ENCODE peak calls at places on chromosomes 16 and 17, in eight cellular contexts. D is CD8-positive, alpha-beta T cell; O is epithelial cell of esophagus; T is A549; B is lung; K is bronchial epithelial cell; H is left ventricle myocardium inferior; Z is CD4-positive, CD25-positive, alpha-beta regulatory T cell. R is an unnamed sample.
A peak's percentile ranks its signal among the peaks of the same experiment; 100 is the strongest.

GRCh38 chr17:49997773-49998703 is 3.0 kb upstream of the DLX3 start:
- DNase-seq in O (peak; percentile 88), Z (peak; percentile 83), D (peak; percentile 87), B (peak; percentile 86), T (peak; percentile 92), H (peak; percentile 60), K (peak; percentile 69), R (peak; percentile 55)

GRCh38 chr16:81076566-81077076 is 417 bp downstream of the C16orf46 start:
- DNase-seq in O (peak; percentile 87), H (peak; percentile 89), T (peak; percentile 87), D (peak; percentile 95), B (peak; percentile 92), K (peak; percentile 70), Z (peak; percentile 95), R (peak; percentile 75)

GRCh38 chr17:2002767-2003329 is 22.3 kb downstream of the RTN4RL1 start:
- DNase-seq in O (no peak), H (no peak), B (no peak), Z (no peak), K (no peak), D (no peak), T (no peak), R (no peak)

GRCh38 chr17:11404431-11404830 is 163.4 kb downstream of the SHISA6 start:
- DNase-seq in O (no peak), H (no peak), T (no peak), B (no peak), K (peak; percentile 20), Z (no peak), D (no peak), R (no peak)

GRCh38 chr17:33983824-33984574 is 271.1 kb upstream of the CCL2 start:
- DNase-seq in O (no peak), K (no peak), Z (no peak), D (no peak), B (no peak), T (no peak), H (peak; percentile 29), R (no peak)

GRCh38 chr17:79986441-79987186 is 49.1 kb downstream of the TBC1D16 start:
- DNase-seq in K (no peak), O (no peak), T (no peak), H (no peak), Z (no peak), D (no peak), B (no peak), R (peak; percentile 54)

GRCh38 chr16:49780436-49780835 is 75.5 kb downstream of the ZNF423 start:
- DNase-seq in T (no peak), O (no peak), Z (no peak), H (no peak), K (no peak), B (no peak), D (no peak), R (no peak)

GRCh38 chr16:50974438-50975036 is 176.5 kb downstream of the SALL1 start:
- DNase-seq in H (no peak), T (no peak), D (no peak), Z (no peak), O (no peak), K (no peak), B (no peak), R (no peak)

GRCh38 chr17:15456972-15457722 is 10.3 kb downstream of the CDRT4 start:
- DNase-seq in B (peak; percentile 51), O (no peak), D (no peak), Z (no peak), T (no peak), K (no peak), H (peak; percentile 59), R (peak; percentile 37)

GRCh38 chr17:57970706-57971105 is 15.5 kb upstream of the CUEDC1 start:
- DNase-seq in Z (no peak), K (no peak), O (no peak), D (no peak), T (no peak), B (peak; percentile 23), H (no peak), R (no peak)

GRCh38 chr17:40095356-40095943 is 4.9 kb downstream of the NR1D1 start:
- DNase-seq in D (no peak), K (no peak), O (no peak), H (no peak), Z (no peak), T (no peak), B (no peak), R (no peak)

GRCh38 chr16:54436342-54436741 is 149.8 kb upstream of the IRX3 start:
- DNase-seq in B (no peak), Z (no peak), D (no peak), T (no peak), H (no peak), K (no peak), O (no peak), R (no peak)

GRCh38 chr17:2253768-2254406 is 49.7 kb downstream of the SMG6 start:
- DNase-seq in K (no peak), T (no peak), Z (peak; percentile 11), O (no peak), H (no peak), B (no peak), D (no peak), R (no peak)

GRCh38 chr17:38352245-38353083 is 820 bp downstream of the SOCS7 start:
- DNase-seq in H (peak; percentile 26), Z (peak; percentile 22), D (peak; percentile 12), O (peak; percentile 30), T (no peak), K (no peak), B (no peak), R (peak; percentile 10)

GRCh38 chr17:4173771-4174170 is 30.8 kb downstream of the CYB5D2 start:
- DNase-seq in T (no peak), Z (no peak), K (no peak), B (no peak), O (no peak), H (no peak), D (no peak), R (no peak)

GRCh38 chr17:46994993-46995392 is 15.9 kb upstream of the RPRML start:
- DNase-seq in T (no peak), D (no peak), B (no peak), H (no peak), Z (no peak), K (no peak), O (no peak), R (no peak)

GRCh38 chr17:10156082-10156445 is 42.3 kb downstream of the GAS7 start:
- DNase-seq in O (no peak), D (no peak), H (no peak), K (no peak), T (no peak), Z (no peak), B (no peak), R (no peak)

GRCh38 chr17:54626146-54626703 is 274.4 kb upstream of the TOM1L1 start:
- DNase-seq in D (no peak), T (no peak), K (no peak), B (no peak), Z (no peak), H (no peak), O (no peak), R (no peak)

GRCh38 chr16:20763461-20764232 is at the start of gene ACSM3:
- DNase-seq in B (peak; percentile 88), H (no peak), O (peak; percentile 84), K (peak; percentile 83), D (peak; percentile 58), Z (peak; percentile 82), T (peak; percentile 92), R (peak; percentile 53)

GRCh38 chr16:57578521-57579360 is 36.3 kb downstream of the ADGRG5 start:
- DNase-seq in H (no peak), Z (no peak), T (no peak), B (no peak), K (peak; percentile 51), D (no peak), O (peak; percentile 29), R (no peak)
- H3K4me3 ChIP-seq in H (no peak overlapping the region), Z (no peak overlapping the region), T (no peak overlapping the region), B (no peak overlapping the region), K (no peak overlapping the region), D (no peak overlapping the region), O (no peak overlapping the region), R (no peak overlapping the region)

DNA sequence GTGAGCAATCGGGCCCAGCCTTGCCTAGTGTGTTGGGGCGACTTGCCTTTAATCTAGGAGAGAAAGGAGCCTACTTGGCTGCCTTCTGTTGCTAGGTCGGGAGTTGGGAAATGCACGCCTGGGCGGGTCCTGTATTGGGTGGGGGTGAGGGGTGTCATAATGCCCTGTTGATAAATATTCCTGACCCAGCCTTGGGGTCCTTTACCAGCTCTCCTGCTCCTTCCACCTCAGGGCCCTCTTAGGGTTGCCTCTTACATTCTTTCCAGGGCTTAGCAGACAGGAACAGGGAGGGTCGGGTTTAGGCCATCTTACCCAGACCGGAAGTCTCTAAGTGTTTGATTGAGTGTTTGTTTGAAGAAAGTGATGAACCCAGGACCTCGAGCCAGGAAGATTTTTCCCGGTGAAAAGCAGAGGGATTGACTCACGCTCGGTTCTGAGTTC is 112.9 kb downstream of the SEC14L1 start:
- DNase-seq in K (peak; percentile 53), Z (no peak), T (no peak), B (peak; percentile 56), O (no peak), H (no peak), D (no peak), R (no peak)
- H3K4me3 ChIP-seq in K (no peak overlapping the region), Z (no peak overlapping the region), T (no peak overlapping the region), B (no peak overlapping the region), O (no peak overlapping the region), H (no peak overlapping the region), D (no peak overlapping the region), R (no peak overlapping the region)

GRCh38 chr16:708019-708418 is 2.4 kb upstream of the FBXL16 start:
- DNase-seq in Z (no peak), B (no peak), H (no peak), O (no peak), K (no peak), T (no peak), D (no peak), R (no peak)

GRCh38 chr16:710500-711075 is 4.3 kb upstream of the METRN start:
- DNase-seq in T (no peak), D (no peak), Z (no peak), B (no peak), K (no peak), O (no peak), H (no peak), R (no peak)

GRCh38 chr16:709651-710499 is 4.3 kb upstream of the FBXL16 start:
- DNase-seq in B (no peak), Z (no peak), T (peak; percentile 83), K (peak; percentile 49), O (peak; percentile 68), H (no peak), D (no peak), R (peak; percentile 96)

GRCh38 chr16:707062-707538 is 1.5 kb upstream of the FBXL16 start:
- DNase-seq in O (no peak), B (no peak), K (no peak), T (peak; percentile 57), H (no peak), D (no peak), Z (no peak), R (no peak)

DNA sequence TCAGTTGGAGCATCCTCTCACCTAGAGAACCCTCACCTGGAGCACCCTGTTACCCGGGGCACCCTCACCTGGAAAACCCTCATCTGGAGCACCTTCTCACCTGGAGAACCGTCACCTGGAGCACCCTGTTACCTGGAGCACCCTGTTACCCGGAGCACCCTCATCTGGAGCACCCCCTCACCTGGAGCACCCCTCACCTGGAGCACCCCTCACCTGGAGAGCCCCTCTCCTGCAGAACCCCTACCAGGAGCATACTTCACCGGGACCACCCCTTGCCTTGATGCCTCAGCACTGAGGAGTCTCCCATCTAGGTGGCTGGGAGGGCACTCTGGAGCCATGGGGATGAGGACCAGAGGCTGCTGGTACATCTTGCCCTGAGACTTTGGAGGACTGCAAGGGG is 3.4 kb upstream of the FBXL16 start:
- DNase-seq in O (no peak), K (no peak), D (no peak), T (no peak), B (no peak), Z (no peak), H (no peak), R (no peak)
- H3K4me3 ChIP-seq in O (no peak overlapping the region), K (no peak overlapping the region), D (no peak overlapping the region), T (no peak overlapping the region), B (no peak overlapping the region), Z (no peak overlapping the region), H (no peak overlapping the region), R (no peak overlapping the region)

GRCh38 chr17:20852541-20853370 is 190.1 kb downstream of the USP22 start:
- DNase-seq in H (peak; percentile 31), B (no peak), Z (peak; percentile 10), D (no peak), O (peak; percentile 46), T (peak; percentile 48), K (peak; percentile 17), R (no peak)
- H3K4me3 ChIP-seq in H (peak overlapping the region; percentile 52), B (no peak overlapping the region), Z (no peak overlapping the region), D (peak overlapping the region; percentile 37), O (peak overlapping the region; percentile 33), T (peak overlapping the region; percentile 29), K (peak overlapping the region; percentile 26), R (peak overlapping the region; percentile 43)